ENCODE peak calls at places on chromosome 19, in six cellular contexts. R is SK-N-SH; K is A673; Y is AG04450; S is lower lobe of right lung; I is effector memory CD4-positive, alpha-beta T cell. A is an unnamed sample.

GRCh38 chr19:12939292-12939606 is 840 bp downstream of the CALR start:
- DNase-seq in R (no peak), K (no peak), Y (no peak), S (no peak), I (no peak), A (no peak)

GRCh38 chr19:58129284-58129683 is 21.3 kb downstream of the ZNF329 start:
- DNase-seq in R (no peak), K (no peak), Y (no peak), S (no peak), I (no peak), A (no peak)

GRCh38 chr19:19615086-19615485 is 3.4 kb downstream of the PBX4 start:
- DNase-seq in R (no peak), K (no peak), Y (no peak), S (no peak), I (no peak), A (no peak)

GRCh38 chr19:42965204-42965603 is 28.2 kb upstream of the PSG7 start:
- DNase-seq in R (peak; percentile 0), K (no peak), Y (peak; percentile 30), S (no peak), I (no peak), A (no peak)

GRCh38 chr19:39047076-39047475 is 14.7 kb upstream of the FBXO27 start:
- DNase-seq in R (no peak), K (no peak), Y (no peak), S (no peak), I (no peak), A (no peak)

GRCh38 chr19:53865523-53865917 is 2.2 kb upstream of the MYADM start:
- DNase-seq in R (no peak), K (no peak), Y (no peak), S (no peak), I (no peak), A (no peak)

GRCh38 chr19:48837081-48837524 is 812 bp upstream of the HSD17B14 start:
- DNase-seq in R (peak; percentile 95), K (peak; percentile 95), Y (no peak), S (peak; percentile 92), I (peak; percentile 69), A (no peak)

GRCh38 chr19:17751103-17751911 is at the start of gene FCHO1:
- DNase-seq in R (no peak), K (no peak), Y (no peak), S (peak; percentile 75), I (peak; percentile 80), A (no peak)

GRCh38 chr19:47437500-47437899 is 18.2 kb upstream of the MEIS3 start:
- DNase-seq in R (no peak), K (no peak), Y (no peak), S (peak; percentile 21), I (no peak), A (no peak)

GRCh38 chr19:29843180-29844051 is 31.6 kb downstream of the CCNE1 start:
- DNase-seq in R (no peak), K (no peak), Y (no peak), S (peak; percentile 52), I (peak; percentile 15), A (no peak)

GRCh38 chr19:30752876-30753275 is 380.7 kb downstream of the ZNF536 start:
- DNase-seq in R (no peak), K (no peak), Y (no peak), S (no peak), I (no peak), A (no peak)

GRCh38 chr19:32692727-32693061 is 1.1 kb downstream of the NUDT19 start:
- DNase-seq in R (no peak), K (no peak), Y (no peak), S (no peak), I (no peak), A (no peak)

GRCh38 chr19:31340059-31341025 is 8.9 kb downstream of the TSHZ3 start:
- DNase-seq in R (peak; percentile 74), K (peak; percentile 88), Y (no peak), S (no peak), I (peak; percentile 27), A (no peak)

GRCh38 chr19:38843175-38843758 is 6.5 kb downstream of the HNRNPL start:
- DNase-seq in R (no peak), K (no peak), Y (no peak), S (no peak), I (no peak), A (no peak)

GRCh38 chr19:17938092-17938845 is 5.5 kb downstream of the CCDC124 start:
- DNase-seq in R (peak; percentile 92), K (peak; percentile 84), Y (peak; percentile 65), S (peak; percentile 84), I (peak; percentile 75), A (peak; percentile 72)

GRCh38 chr19:49347835-49348234 is 12.6 kb downstream of the CD37 start:
- DNase-seq in R (peak; percentile 66), K (peak; percentile 68), Y (no peak), S (no peak), I (no peak), A (no peak)

GRCh38 chr19:39401549-39402416 is 4.9 kb upstream of the ZFP36 start:
- DNase-seq in R (no peak), K (no peak), Y (no peak), S (peak; percentile 82), I (peak; percentile 86), A (peak; percentile 89)

GRCh38 chr19:11692127-11692790 is 46.5 kb downstream of the ZNF823 start:
- DNase-seq in R (no peak), K (no peak), Y (no peak), S (no peak), I (no peak), A (no peak)

GRCh38 chr19:32066056-32066455 is 279.4 kb upstream of the ZNF507 start:
- DNase-seq in R (no peak), K (no peak), Y (no peak), S (no peak), I (no peak), A (no peak)

GRCh38 chr19:32676895-32677359 is 1.3 kb downstream of the RGS9BP start:
- DNase-seq in R (no peak), K (no peak), Y (no peak), S (no peak), I (no peak), A (no peak)

GRCh38 chr19:48549380-48549779 is 2.6 kb upstream of the SULT2B1 start:
- DNase-seq in R (no peak), K (no peak), Y (no peak), S (no peak), I (no peak), A (no peak)

GRCh38 chr19:12721656-12722565 is 1.8 kb downstream of the TNPO2 start:
- DNase-seq in R (peak; percentile 89), K (peak; percentile 86), Y (peak; percentile 45), S (peak; percentile 76), I (peak; percentile 41), A (no peak)

GRCh38 chr19:45051929-45052579 is 13.2 kb downstream of the CLASRP start:
- DNase-seq in R (no peak), K (no peak), Y (no peak), S (no peak), I (no peak), A (no peak)

GRCh38 chr19:37127999-37128820 is 44.3 kb downstream of the ZNF585A start:
- DNase-seq in R (no peak), K (no peak), Y (no peak), S (no peak), I (no peak), A (no peak)

GRCh38 chr19:45423033-45423588 is 606 bp downstream of the ERCC1 start:
- DNase-seq in R (no peak), K (no peak), Y (no peak), S (no peak), I (no peak), A (no peak)

GRCh38 chr19:16069813-16070365 is 6.4 kb upstream of the TPM4 start:
- DNase-seq in R (no peak), K (no peak), Y (no peak), S (peak; percentile 40), I (no peak), A (no peak)
- H3K27ac ChIP-seq in R (no peak overlapping the region), K (no peak overlapping the region), Y (no peak overlapping the region), S (peak overlapping the region; percentile 86), I (peak overlapping the region; percentile 86), A (peak overlapping the region; percentile 99)

DNA sequence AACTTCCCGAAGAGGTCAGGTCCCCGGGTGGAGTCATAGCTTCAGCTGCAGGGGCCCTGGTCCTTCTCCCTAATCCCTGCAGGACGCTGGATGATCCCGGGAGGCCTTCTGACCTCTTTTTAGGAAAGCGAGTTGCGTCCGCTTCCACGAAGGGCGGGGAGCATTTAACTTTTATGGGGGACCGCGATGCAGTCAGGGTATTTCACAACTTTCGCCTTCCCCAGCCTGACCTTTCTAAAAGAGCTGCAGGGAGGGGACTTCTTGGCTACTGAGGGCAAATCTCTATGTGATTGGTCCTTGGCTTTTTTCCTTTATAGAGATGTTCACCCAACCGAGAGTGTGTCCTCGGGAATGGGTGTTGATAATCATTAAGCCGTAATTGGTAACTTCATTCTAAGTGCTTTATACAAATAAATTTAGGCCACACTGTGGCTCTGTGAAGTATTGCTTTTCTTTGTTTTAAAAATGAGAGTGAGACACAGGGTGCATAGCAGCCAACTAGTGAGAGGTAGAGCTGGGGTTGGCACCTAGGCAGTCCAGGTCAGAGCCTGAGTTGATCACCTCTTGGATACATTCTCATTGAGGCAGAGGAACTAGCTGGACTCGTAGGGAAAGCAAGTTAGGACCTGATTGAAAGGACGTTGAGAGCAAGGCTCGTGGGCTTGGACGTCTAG is 841 bp downstream of the ZNF230 start:
- DNase-seq in R (no peak), K (no peak), Y (no peak), S (peak; percentile 45), I (no peak), A (no peak)
- H3K27ac ChIP-seq in R (peak overlapping the region; percentile 21), K (peak overlapping the region; percentile 47), Y (no peak overlapping the region), S (peak overlapping the region; percentile 78), I (no peak overlapping the region), A (peak overlapping the region; percentile 17)

DNA sequence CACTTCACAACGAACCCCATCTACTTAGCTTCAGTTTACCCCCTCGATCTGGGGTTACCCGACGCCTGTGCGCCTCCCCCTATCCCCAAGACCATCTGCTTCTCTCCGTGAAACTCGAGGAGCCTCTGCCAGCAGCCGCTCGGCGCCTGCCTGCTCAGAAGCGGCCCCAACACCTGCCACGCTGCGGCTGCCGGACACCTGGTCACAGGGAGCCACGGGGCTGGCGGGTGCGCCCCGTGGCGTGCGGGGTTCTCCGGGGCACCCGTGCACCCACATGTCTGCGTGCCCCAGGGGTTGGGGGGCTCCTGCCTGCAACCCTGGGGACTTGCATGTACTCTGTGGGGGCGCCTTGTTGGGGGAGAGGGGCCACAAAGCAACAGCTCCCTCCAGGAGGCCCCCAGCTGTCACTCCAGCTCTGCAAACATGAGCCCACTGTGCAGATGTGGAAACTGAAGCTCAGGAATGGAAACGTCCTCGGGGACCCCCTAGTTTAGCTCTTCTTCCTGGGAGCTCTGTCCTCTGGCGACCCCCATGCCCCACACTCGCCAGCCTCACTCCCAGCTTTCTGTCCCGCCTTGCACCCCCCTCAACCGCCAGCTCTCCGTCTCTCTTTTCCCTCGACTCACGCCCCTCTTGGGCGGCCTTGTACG is 7.0 kb upstream of the SEMA6B start:
- DNase-seq in R (peak; percentile 17), K (no peak), Y (no peak), S (no peak), I (no peak), A (no peak)
- H3K27ac ChIP-seq in R (no peak overlapping the region), K (no peak overlapping the region), Y (no peak overlapping the region), S (no peak overlapping the region), I (no peak overlapping the region), A (no peak overlapping the region)

DNA sequence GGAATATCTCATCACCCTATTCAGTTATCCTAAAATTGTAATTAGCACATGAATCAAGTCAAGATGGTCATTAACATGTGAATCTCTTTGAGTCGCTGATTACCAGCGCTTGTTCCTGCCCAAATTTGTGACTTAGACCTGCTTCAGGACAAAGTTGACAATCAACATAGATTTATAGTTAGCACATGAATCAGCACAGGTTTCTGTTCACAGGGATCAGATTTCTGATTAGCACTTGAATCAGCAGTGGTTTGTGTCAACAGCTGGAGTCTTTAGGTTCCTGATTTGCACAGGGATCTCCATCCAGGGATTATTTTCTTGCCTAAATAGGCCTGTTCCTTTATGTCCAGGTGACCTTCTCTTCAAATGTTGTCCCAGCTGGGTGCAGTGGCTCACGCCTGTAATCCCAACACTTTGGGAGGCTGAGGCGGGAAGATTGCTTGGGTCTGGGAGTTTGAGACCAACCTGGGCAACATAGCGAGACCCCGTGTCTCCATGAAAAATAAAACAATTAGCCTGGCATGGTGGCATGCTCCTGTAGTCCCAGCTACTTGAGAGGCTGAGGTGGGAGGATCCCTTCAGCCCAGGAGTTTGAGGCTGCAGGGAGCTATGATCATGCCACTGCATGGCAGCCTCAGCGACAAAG is 3.8 kb upstream of the LRFN3 start:
- DNase-seq in R (no peak), K (no peak), Y (no peak), S (no peak), I (no peak), A (no peak)
- H3K27ac ChIP-seq in R (no peak overlapping the region), K (no peak overlapping the region), Y (no peak overlapping the region), S (no peak overlapping the region), I (no peak overlapping the region), A (no peak overlapping the region)